ENCODE peak calls at places on chromosomes 2 and 18, in five cellular contexts. K is GM12878, Z is HepG2, U is K562, T is SK-N-SH. W is an unnamed sample.

GRCh38 chr2:235066895-235067294 is 115.1 kb downstream of the SH3BP4 start:
- DNase-seq in K (no peak), Z (no peak), U (no peak), T (no peak), W (no peak)

GRCh38 chr2:178761759-178762371 is 45.4 kb downstream of the TTN start:
- DNase-seq in K (peak; percentile 12), Z (peak; percentile 60), U (peak; percentile 46), T (peak; percentile 22), W (peak; percentile 3)

GRCh38 chr2:97982621-97983020 is 13.1 kb downstream of the TMEM131 start:
- DNase-seq in K (no peak), Z (no peak), U (no peak), T (no peak), W (no peak)

GRCh38 chr2:233152541-233152940 is 92.4 kb downstream of the INPP5D start:
- DNase-seq in K (no peak), Z (no peak), U (no peak), T (no peak), W (no peak)

GRCh38 chr2:74873678-74874640 is 40.0 kb downstream of the HK2 start:
- DNase-seq in K (no peak), Z (no peak), U (no peak), T (no peak), W (no peak)

GRCh38 chr18:832085-832681 is 20.1 kb upstream of the YES1 start:
- DNase-seq in K (no peak), Z (peak; percentile 91), U (peak; percentile 71), T (no peak), W (no peak)

GRCh38 chr2:201440182-201440581 is 11.1 kb downstream of the TRAK2 start:
- DNase-seq in K (no peak), Z (peak; percentile 77), U (peak; percentile 69), T (peak; percentile 65), W (no peak)

GRCh38 chr2:228728961-228729360 is 542.1 kb downstream of the PID1 start:
- DNase-seq in K (no peak), Z (no peak), U (no peak), T (no peak), W (no peak)

GRCh38 chr2:60819155-60819862 is 62.1 kb upstream of the REL start:
- DNase-seq in K (no peak), Z (no peak), U (no peak), T (no peak), W (no peak)

GRCh38 chr2:26978061-26978596 is 7.7 kb downstream of the MAPRE3 start:
- DNase-seq in K (no peak), Z (no peak), U (peak; percentile 68), T (peak; percentile 65), W (no peak)

GRCh38 chr2:8692783-8693768 is 11.2 kb downstream of the ID2 start:
- DNase-seq in K (no peak), Z (peak; percentile 30), U (peak; percentile 58), T (peak; percentile 86), W (no peak)

GRCh38 chr2:42110287-42110973 is 58.7 kb upstream of the EML4 start:
- DNase-seq in K (no peak), Z (no peak), U (no peak), T (no peak), W (no peak)

GRCh38 chr2:26316041-26316440 is 29.9 kb upstream of the SELENOI start:
- DNase-seq in K (no peak), Z (peak; percentile 35), U (no peak), T (peak; percentile 54), W (no peak)

GRCh38 chr18:59846814-59847490 is 52.8 kb upstream of the PMAIP1 start:
- DNase-seq in K (peak; percentile 83), Z (no peak), U (no peak), T (no peak), W (no peak)

GRCh38 chr2:23065210-23065609 is 319.8 kb upstream of the KLHL29 start:
- DNase-seq in K (no peak), Z (no peak), U (no peak), T (no peak), W (no peak)

GRCh38 chr18:363327-364115 is 95.7 kb upstream of the THOC1 start:
- DNase-seq in K (no peak), Z (no peak), U (no peak), T (no peak), W (peak; percentile 59)

GRCh38 chr2:25161055-25161781 is 7.2 kb downstream of the POMC start:
- DNase-seq in K (no peak), Z (no peak), U (no peak), T (no peak), W (no peak)

GRCh38 chr2:69734040-69734611 is 7.8 kb upstream of the ANXA4 start:
- DNase-seq in K (no peak), Z (peak; percentile 86), U (no peak), T (no peak), W (no peak)

GRCh38 chr2:151417650-151418049 is 7.9 kb downstream of the RIF1 start:
- DNase-seq in K (no peak), Z (no peak), U (no peak), T (no peak), W (no peak)
- TF ChIP-seq GABPA in K (no peak), Z (no peak), U (no peak), T (no peak), W (no peak)

GRCh38 chr2:200091126-200091525 is 135.7 kb downstream of the MAIP1 start:
- DNase-seq in K (no peak), Z (no peak), U (no peak), T (no peak), W (no peak)
- TF ChIP-seq REST in K (no peak), Z (no peak), U (no peak), T (no peak), W (no peak)

GRCh38 chr2:39023649-39024048 is 97.2 kb downstream of the SOS1 start:
- DNase-seq in K (no peak), Z (no peak), U (no peak), T (no peak), W (no peak)
- H3K27ac ChIP-seq in K (no peak overlapping the region), Z (no peak overlapping the region), U (no peak overlapping the region), T (no peak overlapping the region), W (no peak overlapping the region)

DNA sequence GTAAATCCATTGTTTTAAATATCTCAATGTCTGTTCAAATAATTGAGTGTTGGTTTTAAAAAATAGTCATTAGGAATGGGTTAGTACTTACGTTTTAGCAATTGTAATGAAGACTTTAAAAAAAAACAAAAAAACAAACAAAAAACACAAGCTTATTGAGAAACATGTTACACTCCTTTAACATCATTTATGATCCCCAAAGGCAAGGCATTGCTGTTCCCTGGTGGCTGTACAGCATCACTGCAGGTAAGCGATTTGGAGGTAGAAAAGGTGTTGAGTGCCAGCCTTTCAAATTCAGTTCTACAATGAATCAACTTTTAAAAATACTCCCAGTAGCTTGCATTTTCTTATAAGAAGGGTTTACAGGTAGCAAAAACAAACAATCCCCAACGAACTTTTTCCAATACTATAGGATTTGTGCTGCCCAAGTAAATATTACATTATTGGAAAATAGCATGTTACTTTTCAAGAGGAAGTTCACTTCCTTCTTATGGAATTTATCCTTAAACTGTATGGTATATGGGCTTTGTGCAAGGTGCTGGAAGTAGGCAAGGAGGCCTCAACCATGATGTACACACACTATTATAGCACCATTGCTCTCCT is 27.5 kb downstream of the CNRIP1 start:
- DNase-seq in K (no peak), Z (peak; percentile 45), U (peak; percentile 49), T (peak; percentile 39), W (peak; percentile 30)
- TF ChIP-seq GABPA in K (no peak), Z (no peak), U (no peak), T (no peak), W (no peak)

DNA sequence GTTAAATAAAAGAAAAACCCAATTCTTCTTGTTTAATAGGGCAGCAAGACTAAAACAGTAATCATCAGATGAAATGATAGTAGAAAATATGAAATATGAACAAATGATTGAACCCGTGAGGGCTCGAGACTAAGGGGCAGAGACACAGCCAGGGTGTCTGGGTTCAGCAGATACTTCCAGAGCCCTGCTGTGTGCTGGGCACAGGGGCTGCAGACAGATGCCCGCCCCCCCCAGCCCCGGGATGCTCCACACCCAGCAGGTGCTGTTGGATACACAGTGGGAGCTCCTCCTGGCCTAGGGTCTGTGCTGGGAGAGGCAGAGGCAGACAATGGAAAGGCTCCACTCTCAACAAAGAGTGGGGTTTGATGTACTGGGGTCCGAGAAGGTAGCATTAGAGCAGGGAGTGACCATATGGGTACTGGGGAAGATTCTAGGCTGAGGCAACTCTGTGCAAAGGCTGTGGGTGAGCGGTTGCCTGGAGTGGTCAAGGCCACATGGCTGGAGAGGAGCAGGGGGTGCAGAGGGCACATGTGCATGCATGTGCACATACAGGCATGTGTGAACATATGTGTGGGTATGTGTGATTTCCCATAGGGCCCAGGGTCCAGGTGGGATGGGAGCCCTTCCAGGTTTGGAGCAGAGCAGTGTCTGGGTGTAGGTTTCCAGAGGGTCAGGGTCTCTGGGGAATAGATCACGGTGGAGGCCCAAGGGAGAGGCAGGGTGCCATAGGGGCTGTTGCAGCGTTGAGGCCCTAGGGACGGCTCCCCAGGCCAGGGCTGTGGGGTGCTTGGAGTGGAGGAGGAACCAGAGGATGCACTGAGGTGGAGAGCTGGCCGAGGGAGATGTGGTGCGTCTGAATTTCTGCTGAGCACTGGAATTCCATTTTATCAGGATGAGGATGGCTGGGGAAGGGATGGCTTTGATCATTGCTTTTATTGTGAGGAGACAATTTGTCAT is 36.7 kb downstream of the LDLRAD4 start:
- DNase-seq in K (no peak), Z (no peak), U (no peak), T (no peak), W (no peak)
- TF ChIP-seq REST in K (no peak), Z (no peak), U (no peak), T (no peak), W (no peak)